ENCODE peak calls at places on chromosomes 11 and 22, in ten cellular contexts. I is mucosa of descending colon, B is mammary epithelial cell, F is tibial artery, H is osteoblast, P is psoas muscle, V is Peyer's patch, D is PC-3, G is heart right ventricle, K is right atrium auricular region. O is an unnamed sample. For H3K4me1, the result is how much of the 10 kb centered on the place peaks cover.

GRCh38 chr11:79055866-79056632 is 384.8 kb downstream of the TENM4 start:
- DNase-seq in I (no peak), B (no peak), F (no peak), H (no peak), P (peak), V (no peak), D (no peak), G (no peak), K (no peak), O (no peak)

GRCh38 chr22:46758867-46759290 is 3.6 kb upstream of the TBC1D22A start:
- DNase-seq in I (peak), B (peak), F (no peak), H (peak), P (no peak), V (peak), D (peak), G (no peak), K (no peak), O (peak)

GRCh38 chr11:78244080-78244479 is 55.4 kb downstream of the USP35 start:
- DNase-seq in I (no peak), B (no peak), F (no peak), H (no peak), P (no peak), V (no peak), D (no peak), G (no peak), K (no peak), O (no peak)

GRCh38 chr22:35893698-35894097 is 134.9 kb downstream of the RBFOX2 start:
- DNase-seq in I (no peak), B (no peak), F (no peak), H (no peak), P (no peak), V (no peak), D (no peak), G (peak), K (no peak), O (no peak)

GRCh38 chr11:63945482-63946163 is 6.8 kb downstream of the NAA40 start:
- DNase-seq in I (peak), B (peak), F (peak), H (peak), P (peak), V (peak), D (peak), G (peak), K (peak), O (peak)

GRCh38 chr11:91794146-91794545 is 430.5 kb upstream of the FAT3 start:
- DNase-seq in I (no peak), B (no peak), F (no peak), H (no peak), P (no peak), V (no peak), D (no peak), G (no peak), K (no peak), O (no peak)

GRCh38 chr11:112364962-112365481 is 104.4 kb upstream of the PLET1 start:
- DNase-seq in I (peak), B (no peak), F (no peak), H (no peak), P (no peak), V (no peak), D (peak), G (no peak), K (no peak), O (no peak)

GRCh38 chr11:67484847-67485311 is 2.1 kb downstream of the AIP start:
- DNase-seq in I (no peak), B (no peak), F (peak), H (no peak), P (no peak), V (peak), D (no peak), G (no peak), K (no peak), O (no peak)

GRCh38 chr11:13225058-13226001 is 52.3 kb upstream of the BMAL1 start:
- DNase-seq in I (no peak), B (no peak), F (no peak), H (peak), P (no peak), V (no peak), D (no peak), G (no peak), K (no peak), O (no peak)

GRCh38 chr11:118283756-118284350 is 19.8 kb upstream of the MPZL2 start:
- DNase-seq in I (no peak), B (no peak), F (no peak), H (no peak), P (no peak), V (no peak), D (no peak), G (no peak), K (no peak), O (no peak)

GRCh38 chr11:37532271-37532670 is 934.2 kb upstream of the RAG2 start:
- DNase-seq in I (no peak), B (no peak), F (no peak), H (no peak), P (no peak), V (no peak), D (no peak), G (no peak), K (no peak), O (no peak)

GRCh38 chr11:110305169-110306018 is 9.0 kb upstream of the RDX start:
- DNase-seq in I (no peak), B (peak), F (no peak), H (no peak), P (no peak), V (no peak), D (peak), G (no peak), K (no peak), O (no peak)

GRCh38 chr11:296976-297665 is 2.2 kb downstream of the IFITM5 start:
- DNase-seq in I (no peak), B (no peak), F (peak), H (peak), P (peak), V (peak), D (no peak), G (no peak), K (no peak), O (no peak)
- H3K4me1 ChIP-seq in I (under half), B (under half), F (under half), H (under half), P (under half), V (under half), D (under half), G (under half), K (under half), O (under half)

DNA sequence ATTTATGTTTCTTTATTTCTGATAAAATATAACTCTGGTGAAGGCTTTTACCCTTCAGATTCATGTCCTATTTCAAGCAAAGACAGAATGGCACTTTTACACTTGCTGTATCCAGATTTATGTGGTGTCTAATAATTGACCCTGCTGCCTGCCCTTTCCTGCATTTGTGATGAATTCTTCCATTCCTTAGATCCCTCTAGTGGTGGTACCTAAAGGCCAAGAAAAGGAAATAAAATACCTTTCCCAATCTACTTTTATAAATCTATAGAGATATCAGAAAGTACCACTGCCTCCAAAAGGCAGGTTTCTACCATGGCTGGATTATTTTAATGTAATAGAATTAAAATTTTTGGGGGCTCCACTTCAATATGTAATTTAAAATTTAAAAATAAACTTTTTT is 34.2 kb downstream of the CCDC81 start:
- DNase-seq in I (no peak), B (no peak), F (no peak), H (peak), P (no peak), V (no peak), D (peak), G (no peak), K (no peak), O (no peak)
- TF ChIP-seq CTCF in I (no peak), B (peak), F (no peak), H (peak), P (no peak), V (no peak), D (peak), G (no peak), K (no peak), O (peak)

DNA sequence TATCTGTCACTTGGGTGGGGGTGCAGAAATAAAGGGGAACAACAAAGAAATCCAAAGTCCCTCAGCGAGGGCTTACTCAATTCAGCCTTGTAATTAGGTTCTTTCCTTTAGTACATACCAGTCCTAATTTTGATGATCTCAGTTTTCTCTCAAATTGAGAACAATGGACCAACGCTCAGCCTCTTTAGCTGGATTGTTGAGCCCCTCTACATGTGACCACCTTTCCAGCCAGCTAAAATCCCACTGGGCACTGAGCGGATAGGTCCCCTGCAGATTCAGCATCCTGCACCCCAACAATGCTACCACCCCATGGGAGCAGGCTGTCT is 11.4 kb downstream of the TMEM184B start:
- DNase-seq in I (no peak), B (no peak), F (no peak), H (peak), P (no peak), V (no peak), D (no peak), G (no peak), K (no peak), O (no peak)
- H3K4me3 ChIP-seq in I (no peak), B (no peak), F (no peak), H (no peak), P (no peak), V (no peak), D (no peak), G (no peak), K (no peak), O (no peak)

GRCh38 chr11:10405858-10406592 is 49.0 kb upstream of the AMPD3 start:
- DNase-seq in I (peak), B (peak), F (peak), H (peak), P (peak), V (no peak), D (peak), G (peak), K (peak), O (peak)
- H3K4me1 ChIP-seq in I (under half), B (under half), F (under half), H (under half), P (under half), V (under half), D (under half), G (under half), K (under half), O (under half)

GRCh38 chr11:120666121-120666639 is 154.6 kb downstream of the GRIK4 start:
- DNase-seq in I (no peak), B (no peak), F (no peak), H (peak), P (no peak), V (no peak), D (no peak), G (no peak), K (no peak), O (no peak)
- TF ChIP-seq CTCF in I (no peak), B (no peak), F (no peak), H (no peak), P (no peak), V (no peak), D (no peak), G (no peak), K (no peak), O (no peak)

GRCh38 chr11:99015634-99016454 is 4.9 kb upstream of the CNTN5 start:
- DNase-seq in I (peak), B (peak), F (no peak), H (peak), P (no peak), V (no peak), D (peak), G (no peak), K (no peak), O (peak)

GRCh38 chr11:99020324-99021225 is at the start of gene CNTN5:
- DNase-seq in I (peak), B (peak), F (peak), H (no peak), P (peak), V (peak), D (peak), G (peak), K (peak), O (no peak)

GRCh38 chr11:99019676-99020075 is 1.1 kb upstream of the CNTN5 start:
- DNase-seq in I (no peak), B (no peak), F (no peak), H (no peak), P (no peak), V (no peak), D (no peak), G (no peak), K (no peak), O (no peak)
- H3K4me3 ChIP-seq in I (no peak), B (no peak), F (peak), H (no peak), P (no peak), V (no peak), D (peak), G (no peak), K (no peak), O (no peak)

GRCh38 chr22:24435323-24435645 is 7.9 kb downstream of the ADORA2A start:
- DNase-seq in I (no peak), B (no peak), F (no peak), H (peak), P (no peak), V (no peak), D (no peak), G (no peak), K (no peak), O (no peak)
- H3K4me1 ChIP-seq in I (under half), B (under half), F (under half), H (under half), P (under half), V (under half), D (under half), G (half or more), K (half or more), O (under half)

GRCh38 chr22:32444068-32444467 is 20.2 kb downstream of the BPIFC start:
- DNase-seq in I (peak), B (peak), F (no peak), H (no peak), P (no peak), V (peak), D (peak), G (no peak), K (no peak), O (peak)
- TF ChIP-seq CTCF in I (no peak), B (peak), F (no peak), H (no peak), P (no peak), V (no peak), D (peak), G (no peak), K (no peak), O (peak)

DNA sequence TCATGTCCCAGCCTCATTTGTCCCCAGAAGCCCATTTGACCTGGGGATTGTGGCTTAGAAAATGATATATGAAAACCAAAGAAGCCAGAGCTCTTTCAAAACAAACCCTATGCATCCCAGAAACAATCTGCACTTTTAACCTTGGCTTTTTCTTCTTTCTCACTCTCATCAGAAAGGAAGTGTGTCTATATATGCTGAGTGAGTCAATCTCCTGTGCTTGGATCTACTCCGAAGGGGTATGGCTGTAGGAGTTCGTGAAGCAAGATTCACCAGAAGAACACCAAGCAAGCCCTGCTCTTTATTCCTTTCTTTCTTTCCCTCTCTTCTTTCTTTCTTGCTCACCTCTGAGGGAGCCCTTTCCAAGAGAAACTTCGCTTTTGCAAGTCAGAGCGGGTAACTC is 636 bp downstream of the PAMR1 start:
- DNase-seq in I (no peak), B (peak), F (no peak), H (peak), P (no peak), V (no peak), D (peak), G (no peak), K (no peak), O (no peak)
- H3K4me3 ChIP-seq in I (no peak), B (peak), F (no peak), H (peak), P (peak), V (no peak), D (no peak), G (peak), K (peak), O (no peak)

O was measured in Caco-2.